ENCODE peak calls at places on chromosomes 2 and 18, in five cellular contexts. J is trophoblast cell, G is mesendoderm, L is neuronal stem cell, C is IMR-90. N is an unnamed sample.

GRCh38 chr18:25136416-25137132 is 215.4 kb downstream of the ZNF521 start:
- DNase-seq in J (no peak), G (peak), L (no peak), C (no peak), N (no peak)

GRCh38 chr2:196233033-196233807 is 61.8 kb upstream of the STK17B start:
- DNase-seq in J (no peak), G (no peak), L (no peak), C (peak), N (no peak)

GRCh38 chr2:151526572-151527090 is 116.9 kb downstream of the RIF1 start:
- DNase-seq in J (no peak), G (no peak), L (no peak), C (no peak), N (no peak)

GRCh38 chr2:107588960-107589542 is 237.6 kb upstream of the RGPD4 start:
- DNase-seq in J (no peak), G (no peak), L (no peak), C (peak), N (no peak)

GRCh38 chr2:102433973-102434654 is 11.2 kb downstream of the IL18RAP start:
- DNase-seq in J (peak), G (no peak), L (no peak), C (no peak), N (no peak)

GRCh38 chr18:23377669-23378469 is 75.2 kb upstream of the RIOK3 start:
- DNase-seq in J (no peak), G (peak), L (no peak), C (peak), N (no peak)

GRCh38 chr2:106581755-106582430 is 94.7 kb downstream of the CD8B2 start:
- DNase-seq in J (peak), G (peak), L (no peak), C (peak), N (peak)

GRCh38 chr2:205903549-205904129 is 182.3 kb downstream of the INO80D start:
- DNase-seq in J (peak), G (peak), L (peak), C (no peak), N (peak)

GRCh38 chr2:147214900-147215299 is 629.9 kb upstream of the ACVR2A start:
- DNase-seq in J (no peak), G (no peak), L (no peak), C (no peak), N (no peak)

GRCh38 chr2:208373460-208374089 is 33.0 kb upstream of the PTH2R start:
- DNase-seq in J (peak), G (peak), L (peak), C (peak), N (peak)

GRCh38 chr2:127293386-127293757 is 572 bp downstream of the ERCC3 start:
- DNase-seq in J (no peak), G (peak), L (no peak), C (no peak), N (no peak)

GRCh38 chr2:214014551-214015230 is 396.2 kb upstream of the VWC2L start:
- DNase-seq in J (no peak), G (no peak), L (no peak), C (peak), N (no peak)

DNA sequence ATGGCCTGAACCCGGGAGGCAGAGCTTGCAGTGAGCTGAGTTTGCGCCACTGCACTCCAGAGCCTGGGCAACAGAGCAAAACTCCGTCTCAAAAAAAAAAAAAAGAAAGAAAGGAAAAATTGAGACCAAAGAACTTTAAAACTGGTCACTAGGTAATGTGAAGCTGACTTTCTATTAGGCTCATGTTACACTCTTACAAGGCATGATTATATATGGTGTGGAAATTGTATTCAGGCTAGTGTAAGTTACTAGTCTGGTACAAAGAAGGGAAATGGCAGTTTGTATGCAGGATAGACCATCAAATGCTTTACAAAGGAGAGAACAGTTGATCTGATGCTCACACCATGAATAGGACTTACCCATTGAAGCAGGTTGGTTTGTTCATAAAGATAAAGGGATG is 35.4 kb upstream of the ARMC9 start:
- DNase-seq in J (no peak), G (no peak), L (no peak), C (no peak), N (no peak)
- H2BK120ac ChIP-seq in J (no peak), G (no peak), L (no peak), C (peak), N (no peak)

GRCh38 chr2:164511738-164512137 is 109.5 kb downstream of the GRB14 start:
- DNase-seq in J (no peak), G (no peak), L (no peak), C (no peak), N (no peak)
- H3K4me2 ChIP-seq in J (no peak), G (no peak), L (no peak), C (no peak), N (no peak)

DNA sequence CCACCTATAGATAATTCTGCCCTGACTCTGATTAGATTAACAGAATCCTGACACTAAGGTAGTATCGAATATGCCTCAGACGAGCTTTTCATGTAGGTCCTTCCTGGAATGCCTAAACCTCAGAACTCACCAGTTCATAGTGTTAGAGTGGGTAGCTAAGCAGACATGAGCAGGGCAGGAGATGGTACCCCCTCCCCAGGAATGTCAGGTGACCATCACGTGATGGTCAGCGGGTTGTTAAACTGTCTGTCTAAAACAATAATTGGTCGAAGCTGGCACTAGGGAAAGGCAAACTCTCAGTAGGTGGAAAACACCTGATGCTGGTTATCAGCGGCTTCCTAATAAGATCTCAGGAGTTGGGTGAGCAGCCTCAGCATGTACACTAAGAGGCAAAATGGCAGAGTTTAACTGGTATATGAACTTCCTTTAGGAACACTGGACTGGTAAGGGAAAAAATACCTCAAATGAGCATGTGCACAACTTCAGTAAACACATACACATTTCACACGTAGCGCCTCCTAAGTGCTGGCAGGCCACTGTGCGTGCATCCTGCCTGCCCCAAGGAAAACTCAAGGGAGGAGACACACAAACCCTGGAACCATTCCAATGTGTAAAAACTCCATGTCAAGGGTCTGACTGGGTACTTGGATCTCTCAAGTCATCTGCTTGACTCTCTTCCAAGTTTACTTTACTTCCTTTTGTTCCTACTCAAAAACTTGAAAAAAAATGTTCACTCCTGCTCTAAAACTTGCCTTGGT is 339.5 kb downstream of the GULP1 start:
- DNase-seq in J (no peak), G (no peak), L (no peak), C (no peak), N (no peak)
- H2BK120ac ChIP-seq in J (no peak), G (no peak), L (no peak), C (no peak), N (no peak)

DNA sequence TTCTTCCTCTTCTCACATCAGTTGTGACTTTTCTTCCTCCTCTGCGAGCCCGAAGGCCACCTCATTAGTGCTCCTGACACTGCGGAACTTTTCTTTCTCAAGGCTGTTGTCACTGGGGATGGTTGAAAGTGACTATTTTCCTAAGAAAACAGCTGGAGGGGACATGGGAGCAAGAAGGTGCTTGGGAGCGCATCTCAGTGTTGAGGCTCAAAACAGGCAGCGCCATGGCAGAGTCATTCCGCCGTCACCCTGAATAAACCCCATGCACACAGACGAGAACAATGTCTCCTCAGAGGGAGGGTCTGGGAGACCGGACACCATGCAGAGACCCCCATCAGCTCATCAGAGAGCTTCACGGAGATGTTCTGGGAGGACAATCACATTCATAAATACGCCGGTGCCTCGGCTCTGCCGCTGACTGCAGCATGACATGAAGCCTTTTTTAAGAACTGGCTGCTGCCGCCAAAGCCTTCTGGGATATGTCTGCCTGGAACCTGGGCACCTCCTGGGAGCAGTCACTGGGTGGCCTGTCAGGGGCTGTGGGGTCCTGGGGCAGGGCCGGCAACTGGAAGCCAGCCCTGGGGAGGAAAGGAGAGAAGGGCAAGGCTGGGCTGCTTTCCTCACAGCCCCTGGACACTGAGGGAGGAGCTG is 19.2 kb downstream of the ATOH8 start:
- DNase-seq in J (no peak), G (no peak), L (no peak), C (no peak), N (no peak)
- H3K4me2 ChIP-seq in J (peak), G (no peak), L (no peak), C (peak), N (no peak)

N was measured in H9.